ENCODE peak calls at places on chromosomes 6 and 20, in six cellular contexts. One of them, this sample, is unnamed.
A peak's percentile ranks its signal among the peaks of the same experiment; 100 is the strongest.

GRCh38 chr6:53945765-53946407 is 151.1 kb downstream of the LRRC1 start:
- DNase-seq in heart right ventricle: no peak
- DNase-seq in hepatocyte: no peak
- DNase-seq in uterus: no peak
- DNase-seq in mammary epithelial cell: no peak
- DNase-seq in heart left ventricle: no peak
- DNase-seq in this sample: no peak

GRCh38 chr20:14698125-14698524 is 360.7 kb upstream of the FLRT3 start:
- DNase-seq in heart right ventricle: no peak
- DNase-seq in hepatocyte: no peak
- DNase-seq in uterus: no peak
- DNase-seq in mammary epithelial cell: no peak
- DNase-seq in heart left ventricle: no peak
- DNase-seq in this sample: no peak

GRCh38 chr20:62727584-62728027 is 19.0 kb downstream of the NTSR1 start:
- DNase-seq in heart right ventricle: no peak
- DNase-seq in hepatocyte: no peak
- DNase-seq in uterus: no peak
- DNase-seq in mammary epithelial cell: no peak
- DNase-seq in heart left ventricle: no peak
- DNase-seq in this sample: no peak

GRCh38 chr20:3067139-3068009 is 4.0 kb upstream of the OXT start:
- DNase-seq in heart right ventricle: no peak
- DNase-seq in hepatocyte: no peak
- DNase-seq in uterus: no peak
- DNase-seq in mammary epithelial cell: no peak
- DNase-seq in heart left ventricle: no peak
- DNase-seq in this sample: no peak

GRCh38 chr6:132244744-132245143 is 156.5 kb downstream of the MOXD1 start:
- DNase-seq in heart right ventricle: no peak
- DNase-seq in hepatocyte: no peak
- DNase-seq in uterus: no peak
- DNase-seq in mammary epithelial cell: no peak
- DNase-seq in heart left ventricle: no peak
- DNase-seq in this sample: no peak

GRCh38 chr6:80348263-80348662 is 241.8 kb downstream of the BCKDHB start:
- DNase-seq in heart right ventricle: no peak
- DNase-seq in hepatocyte: no peak
- DNase-seq in uterus: no peak
- DNase-seq in mammary epithelial cell: peak; percentile 43
- DNase-seq in heart left ventricle: peak; percentile 11
- DNase-seq in this sample: peak; percentile 88

GRCh38 chr20:16399801-16400200 is 173.4 kb downstream of the KIF16B start:
- DNase-seq in heart right ventricle: no peak
- DNase-seq in hepatocyte: no peak
- DNase-seq in uterus: no peak
- DNase-seq in mammary epithelial cell: no peak
- DNase-seq in heart left ventricle: no peak
- DNase-seq in this sample: no peak

GRCh38 chr6:21653902-21654301 is 60.4 kb downstream of the SOX4 start:
- DNase-seq in heart right ventricle: no peak
- DNase-seq in hepatocyte: no peak
- DNase-seq in uterus: no peak
- DNase-seq in mammary epithelial cell: no peak
- DNase-seq in heart left ventricle: no peak
- DNase-seq in this sample: no peak

GRCh38 chr6:109073344-109074235 is 21.1 kb downstream of the SESN1 start:
- DNase-seq in heart right ventricle: no peak
- DNase-seq in hepatocyte: peak; percentile 77
- DNase-seq in uterus: peak; percentile 63
- DNase-seq in mammary epithelial cell: peak; percentile 53
- DNase-seq in heart left ventricle: peak; percentile 42
- DNase-seq in this sample: peak; percentile 78

GRCh38 chr6:38262609-38263008 is 377.1 kb downstream of the BTBD9 start:
- DNase-seq in heart right ventricle: no peak
- DNase-seq in hepatocyte: no peak
- DNase-seq in uterus: no peak
- DNase-seq in mammary epithelial cell: peak; percentile 60
- DNase-seq in heart left ventricle: no peak
- DNase-seq in this sample: peak; percentile 79

GRCh38 chr6:15472626-15473025 is 190.2 kb downstream of the DTNBP1 start:
- DNase-seq in heart right ventricle: no peak
- DNase-seq in hepatocyte: no peak
- DNase-seq in uterus: no peak
- DNase-seq in mammary epithelial cell: no peak
- DNase-seq in heart left ventricle: no peak
- DNase-seq in this sample: no peak

GRCh38 chr20:5353624-5354496 is 37.1 kb upstream of the PROKR2 start:
- DNase-seq in heart right ventricle: no peak
- DNase-seq in hepatocyte: peak; percentile 17
- DNase-seq in uterus: no peak
- DNase-seq in mammary epithelial cell: peak; percentile 67
- DNase-seq in heart left ventricle: no peak
- DNase-seq in this sample: peak; percentile 74

GRCh38 chr6:116564296-116564695 is 7.0 kb upstream of the RWDD1 start:
- DNase-seq in heart right ventricle: no peak
- DNase-seq in hepatocyte: no peak
- DNase-seq in uterus: no peak
- DNase-seq in mammary epithelial cell: no peak
- DNase-seq in heart left ventricle: no peak
- DNase-seq in this sample: peak; percentile 59

GRCh38 chr6:4611441-4612129 is 164.6 kb upstream of the CDYL start:
- DNase-seq in heart right ventricle: no peak
- DNase-seq in hepatocyte: no peak
- DNase-seq in uterus: peak; percentile 58
- DNase-seq in mammary epithelial cell: no peak
- DNase-seq in heart left ventricle: no peak
- DNase-seq in this sample: no peak

GRCh38 chr20:9884666-9885065 is 45.8 kb upstream of the PAK5 start:
- DNase-seq in heart right ventricle: no peak
- DNase-seq in hepatocyte: no peak
- DNase-seq in uterus: no peak
- DNase-seq in mammary epithelial cell: no peak
- DNase-seq in heart left ventricle: no peak
- DNase-seq in this sample: no peak

GRCh38 chr6:75213732-75214131 is 7.9 kb upstream of the COL12A1 start:
- DNase-seq in heart right ventricle: no peak
- DNase-seq in hepatocyte: no peak
- DNase-seq in uterus: no peak
- DNase-seq in mammary epithelial cell: no peak
- DNase-seq in heart left ventricle: no peak
- DNase-seq in this sample: no peak
- TF ChIP-seq CTCF in heart right ventricle: no peak
- TF ChIP-seq CTCF in hepatocyte: no peak
- TF ChIP-seq CTCF in uterus: no peak
- TF ChIP-seq CTCF in mammary epithelial cell: no peak
- TF ChIP-seq CTCF in heart left ventricle: no peak
- TF ChIP-seq CTCF in this sample: peak; percentile 3

GRCh38 chr20:54152227-54153040 is 21.4 kb downstream of the CYP24A1 start:
- DNase-seq in heart right ventricle: no peak
- DNase-seq in hepatocyte: no peak
- DNase-seq in uterus: no peak
- DNase-seq in mammary epithelial cell: peak; percentile 51
- DNase-seq in heart left ventricle: no peak
- DNase-seq in this sample: no peak
- H3K4me3 ChIP-seq in heart right ventricle: no peak overlapping the region
- H3K4me3 ChIP-seq in hepatocyte: no peak overlapping the region
- H3K4me3 ChIP-seq in uterus: no peak overlapping the region
- H3K4me3 ChIP-seq in mammary epithelial cell: no peak overlapping the region
- H3K4me3 ChIP-seq in heart left ventricle: no peak overlapping the region
- H3K4me3 ChIP-seq in this sample: no peak overlapping the region

GRCh38 chr6:25990172-25990873 is 27.7 kb downstream of the TRIM38 start:
- DNase-seq in heart right ventricle: no peak
- DNase-seq in hepatocyte: no peak
- DNase-seq in uterus: no peak
- DNase-seq in mammary epithelial cell: no peak
- DNase-seq in heart left ventricle: no peak
- DNase-seq in this sample: no peak

GRCh38 chr6:25992413-25993037 is 29.9 kb downstream of the TRIM38 start:
- DNase-seq in heart right ventricle: peak; percentile 98
- DNase-seq in hepatocyte: peak; percentile 97
- DNase-seq in uterus: peak; percentile 94
- DNase-seq in mammary epithelial cell: peak; percentile 88
- DNase-seq in heart left ventricle: peak; percentile 95
- DNase-seq in this sample: peak; percentile 94

GRCh38 chr6:25995507-25995906 is 32.9 kb downstream of the TRIM38 start:
- DNase-seq in heart right ventricle: no peak
- DNase-seq in hepatocyte: no peak
- DNase-seq in uterus: no peak
- DNase-seq in mammary epithelial cell: no peak
- DNase-seq in heart left ventricle: no peak
- DNase-seq in this sample: peak; percentile 32

GRCh38 chr6:25993038-25993684 is 30.6 kb downstream of the TRIM38 start:
- DNase-seq in heart right ventricle: no peak
- DNase-seq in hepatocyte: no peak
- DNase-seq in uterus: no peak
- DNase-seq in mammary epithelial cell: no peak
- DNase-seq in heart left ventricle: no peak
- DNase-seq in this sample: no peak

DNA sequence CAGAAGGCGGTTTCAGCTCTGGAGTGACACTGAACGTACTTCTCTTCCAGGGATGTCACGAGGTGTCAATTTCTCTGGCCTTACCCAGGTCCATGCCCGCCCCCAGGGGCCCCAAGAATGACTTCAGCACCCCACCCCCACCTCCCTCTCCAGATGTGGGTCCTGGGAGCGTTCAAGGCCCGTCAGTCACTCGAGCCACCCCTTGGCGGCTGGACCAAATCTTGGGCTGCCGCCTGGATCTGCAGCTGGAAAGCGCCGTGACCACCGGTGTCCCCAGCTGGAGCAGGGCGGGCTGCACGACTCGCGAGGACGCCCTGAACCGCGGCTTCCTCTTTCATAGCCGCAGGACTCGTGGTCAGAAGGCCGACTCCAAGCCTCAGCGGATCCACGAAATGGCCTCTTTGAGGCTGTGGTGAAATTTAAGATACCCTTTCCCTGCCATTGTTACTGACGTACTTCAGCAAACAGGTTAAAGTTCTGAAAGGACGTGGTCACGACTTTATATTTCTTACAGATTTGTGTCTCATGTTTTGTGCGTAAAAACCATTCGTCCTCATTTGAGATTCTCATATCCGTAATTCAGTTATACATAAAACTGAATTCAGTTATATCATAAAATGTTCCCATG is 29.3 kb downstream of the TRIM38 start:
- DNase-seq in heart right ventricle: peak; percentile 77
- DNase-seq in hepatocyte: peak; percentile 81
- DNase-seq in uterus: peak; percentile 66
- DNase-seq in mammary epithelial cell: peak; percentile 51
- DNase-seq in heart left ventricle: peak; percentile 81
- DNase-seq in this sample: peak; percentile 79
- TF ChIP-seq CTCF in heart right ventricle: no peak
- TF ChIP-seq CTCF in hepatocyte: no peak
- TF ChIP-seq CTCF in uterus: no peak
- TF ChIP-seq CTCF in mammary epithelial cell: no peak
- TF ChIP-seq CTCF in heart left ventricle: no peak
- TF ChIP-seq CTCF in this sample: no peak

DNA sequence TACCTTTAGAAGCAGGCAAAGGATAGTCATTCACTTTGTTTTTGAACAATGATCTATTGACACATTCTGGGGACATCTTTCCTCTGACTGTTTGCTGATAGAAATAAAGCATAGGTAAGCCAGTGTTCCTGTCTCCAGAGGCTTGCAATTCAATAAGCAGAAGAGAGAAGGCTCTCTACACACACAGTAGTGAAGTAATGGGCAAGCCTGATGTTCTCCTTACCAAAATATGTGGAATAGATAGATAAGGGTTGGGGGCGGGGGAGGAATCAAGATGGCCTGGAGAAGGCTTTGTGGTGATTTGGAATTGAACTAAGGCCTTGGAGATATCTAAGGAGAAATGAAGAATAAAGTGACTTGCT is 27.3 kb downstream of the PAQR8 start:
- DNase-seq in heart right ventricle: no peak
- DNase-seq in hepatocyte: no peak
- DNase-seq in uterus: no peak
- DNase-seq in mammary epithelial cell: peak; percentile 1
- DNase-seq in heart left ventricle: no peak
- DNase-seq in this sample: no peak
- H3K4me3 ChIP-seq in heart right ventricle: no peak overlapping the region
- H3K4me3 ChIP-seq in hepatocyte: no peak overlapping the region
- H3K4me3 ChIP-seq in uterus: no peak overlapping the region
- H3K4me3 ChIP-seq in mammary epithelial cell: no peak overlapping the region
- H3K4me3 ChIP-seq in heart left ventricle: no peak overlapping the region
- H3K4me3 ChIP-seq in this sample: no peak overlapping the region

GRCh38 chr6:30640481-30640880 is 6.5 kb upstream of the C6orf136 start:
- DNase-seq in heart right ventricle: no peak
- DNase-seq in hepatocyte: no peak
- DNase-seq in uterus: no peak
- DNase-seq in mammary epithelial cell: no peak
- DNase-seq in heart left ventricle: no peak
- DNase-seq in this sample: no peak
- TF ChIP-seq CTCF in heart right ventricle: no peak
- TF ChIP-seq CTCF in hepatocyte: no peak
- TF ChIP-seq CTCF in uterus: no peak
- TF ChIP-seq CTCF in mammary epithelial cell: peak; percentile 2
- TF ChIP-seq CTCF in heart left ventricle: no peak
- TF ChIP-seq CTCF in this sample: no peak

GRCh38 chr6:111258615-111259088 is 171.3 kb downstream of the SLC16A10 start:
- DNase-seq in heart right ventricle: no peak
- DNase-seq in hepatocyte: no peak
- DNase-seq in uterus: no peak
- DNase-seq in mammary epithelial cell: no peak
- DNase-seq in heart left ventricle: no peak
- DNase-seq in this sample: no peak

GRCh38 chr6:111259089-111259831 is 172.0 kb downstream of the SLC16A10 start:
- DNase-seq in heart right ventricle: peak; percentile 99
- DNase-seq in hepatocyte: peak; percentile 100
- DNase-seq in uterus: peak; percentile 99
- DNase-seq in mammary epithelial cell: peak; percentile 98
- DNase-seq in heart left ventricle: peak; percentile 98
- DNase-seq in this sample: peak; percentile 99

GRCh38 chr6:111263837-111264236 is 176.5 kb downstream of the SLC16A10 start:
- DNase-seq in heart right ventricle: no peak
- DNase-seq in hepatocyte: no peak
- DNase-seq in uterus: no peak
- DNase-seq in mammary epithelial cell: peak; percentile 56
- DNase-seq in heart left ventricle: no peak
- DNase-seq in this sample: peak; percentile 71

GRCh38 chr6:111256646-111257045 is 169.3 kb downstream of the SLC16A10 start:
- DNase-seq in heart right ventricle: no peak
- DNase-seq in hepatocyte: no peak
- DNase-seq in uterus: no peak
- DNase-seq in mammary epithelial cell: no peak
- DNase-seq in heart left ventricle: no peak
- DNase-seq in this sample: no peak

DNA sequence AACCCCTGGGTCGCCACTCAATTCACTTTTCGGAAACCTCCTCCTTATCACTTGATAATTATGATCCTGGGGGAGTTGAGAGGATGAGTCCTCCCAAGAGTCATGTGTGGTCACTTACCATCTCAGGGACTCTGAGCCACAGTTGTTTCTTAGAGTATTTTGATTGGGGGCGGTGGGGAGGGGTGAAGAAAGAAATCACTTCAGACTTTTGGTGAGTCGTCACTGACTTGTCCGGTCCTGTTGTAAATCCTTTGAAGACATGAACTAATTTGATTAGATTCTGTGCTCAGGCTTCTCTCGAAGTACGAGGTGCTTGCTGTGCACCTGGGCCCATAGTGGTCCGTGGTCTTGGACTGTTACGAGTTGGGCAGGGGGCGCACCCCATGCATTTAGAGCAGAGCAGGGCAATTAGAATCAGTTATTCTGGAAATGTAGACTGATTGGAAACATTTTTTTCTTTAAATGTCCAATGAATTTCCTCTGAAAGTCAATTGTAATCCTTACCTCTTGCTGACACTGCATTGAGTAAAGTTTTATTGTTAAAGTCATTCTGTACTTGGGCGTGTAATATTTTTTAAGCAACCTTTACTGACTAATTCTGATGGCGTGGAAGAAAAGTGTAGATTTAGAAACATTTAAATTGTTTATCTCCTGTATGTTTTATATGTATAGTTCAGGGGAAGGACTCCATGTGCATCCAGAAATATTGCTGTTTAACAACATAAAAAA is 173.4 kb downstream of the SLC16A10 start:
- DNase-seq in heart right ventricle: no peak
- DNase-seq in hepatocyte: no peak
- DNase-seq in uterus: no peak
- DNase-seq in mammary epithelial cell: peak; percentile 74
- DNase-seq in heart left ventricle: no peak
- DNase-seq in this sample: no peak
- H3K4me3 ChIP-seq in heart right ventricle: no peak overlapping the region
- H3K4me3 ChIP-seq in hepatocyte: no peak overlapping the region
- H3K4me3 ChIP-seq in uterus: no peak overlapping the region
- H3K4me3 ChIP-seq in mammary epithelial cell: peak overlapping the region; percentile 14
- H3K4me3 ChIP-seq in heart left ventricle: no peak overlapping the region
- H3K4me3 ChIP-seq in this sample: no peak overlapping the region

This sample was measured in astrocyte of the spinal cord.